ENCODE peak calls at places on chromosomes 1 and 21, in nine cellular contexts. Y is K562, E is tibial nerve, P is H1, O is psoas muscle, S is sigmoid colon, X is fibroblast of mammary gland, R is breast epithelium, Q is IMR-90. J is an unnamed sample.

GRCh38 chr21:36422279-36423098 is 37.3 kb downstream of the CHAF1B start:
- DNase-seq in Y (peak), E (no peak), P (peak), O (peak), S (no peak), X (peak), R (peak), Q (peak), J (peak)

GRCh38 chr1:43203859-43204258 is 31.7 kb downstream of the CFAP57 start:
- DNase-seq in Y (no peak), E (no peak), P (no peak), O (no peak), S (no peak), X (no peak), R (no peak), Q (no peak), J (no peak)

GRCh38 chr1:228286505-228287417 is 78.9 kb downstream of the OBSCN start:
- DNase-seq in Y (no peak), E (no peak), P (no peak), O (peak), S (peak), X (no peak), R (no peak), Q (no peak), J (no peak)

GRCh38 chr21:40120944-40121575 is 253.8 kb downstream of the PCP4 start:
- DNase-seq in Y (peak), E (no peak), P (no peak), O (no peak), S (no peak), X (peak), R (no peak), Q (peak), J (no peak)

GRCh38 chr1:201594575-201595245 is 55.8 kb downstream of the NAV1 start:
- DNase-seq in Y (peak), E (no peak), P (no peak), O (no peak), S (peak), X (no peak), R (no peak), Q (peak), J (no peak)

GRCh38 chr1:184973308-184974085 is 811 bp downstream of the NIBAN1 start:
- DNase-seq in Y (peak), E (no peak), P (no peak), O (peak), S (peak), X (peak), R (no peak), Q (peak), J (no peak)

GRCh38 chr1:216616425-216616824 is 106.8 kb downstream of the ESRRG start:
- DNase-seq in Y (no peak), E (no peak), P (no peak), O (no peak), S (no peak), X (no peak), R (no peak), Q (no peak), J (no peak)

GRCh38 chr1:21956720-21957552 is 19.8 kb upstream of the HSPG2 start:
- DNase-seq in Y (peak), E (no peak), P (no peak), O (no peak), S (peak), X (peak), R (peak), Q (peak), J (peak)

GRCh38 chr1:8379513-8380186 is 61.7 kb downstream of the SLC45A1 start:
- DNase-seq in Y (no peak), E (no peak), P (no peak), O (no peak), S (no peak), X (no peak), R (no peak), Q (no peak), J (no peak)

GRCh38 chr21:15947707-15948106 is 217.9 kb downstream of the USP25 start:
- DNase-seq in Y (no peak), E (no peak), P (no peak), O (no peak), S (no peak), X (no peak), R (no peak), Q (no peak), J (no peak)

GRCh38 chr1:1582970-1583666 is 8.5 kb upstream of the SSU72 start:
- DNase-seq in Y (no peak), E (no peak), P (no peak), O (no peak), S (no peak), X (no peak), R (no peak), Q (no peak), J (no peak)

GRCh38 chr1:175514309-175515001 is 228.9 kb downstream of the TNR start:
- DNase-seq in Y (no peak), E (no peak), P (no peak), O (no peak), S (no peak), X (no peak), R (no peak), Q (no peak), J (no peak)

GRCh38 chr1:113146242-113147072 is 73.5 kb downstream of the LRIG2 start:
- DNase-seq in Y (peak), E (no peak), P (no peak), O (no peak), S (no peak), X (no peak), R (no peak), Q (peak), J (no peak)

GRCh38 chr1:87084247-87084836 is 169.9 kb downstream of the HS2ST1 start:
- DNase-seq in Y (no peak), E (no peak), P (no peak), O (no peak), S (no peak), X (peak), R (no peak), Q (peak), J (peak)

GRCh38 chr1:153543738-153544135 is 1.9 kb downstream of the S100A4 start:
- DNase-seq in Y (no peak), E (no peak), P (no peak), O (no peak), S (peak), X (no peak), R (no peak), Q (no peak), J (no peak)

GRCh38 chr1:41498809-41499208 is 14.3 kb upstream of the EDN2 start:
- DNase-seq in Y (no peak), E (no peak), P (no peak), O (peak), S (no peak), X (no peak), R (peak), Q (peak), J (no peak)

GRCh38 chr1:93531193-93531592 is 83.3 kb downstream of the FNBP1L start:
- DNase-seq in Y (no peak), E (no peak), P (no peak), O (no peak), S (no peak), X (no peak), R (no peak), Q (no peak), J (no peak)

GRCh38 chr1:143717434-143717833 is 254.4 kb downstream of the FAM72C start:
- DNase-seq in Y (no peak), E (no peak), P (no peak), O (no peak), S (no peak), X (no peak), R (no peak), Q (no peak), J (no peak)

GRCh38 chr1:14869197-14869596 is 270.7 kb downstream of the KAZN start:
- DNase-seq in Y (no peak), E (no peak), P (no peak), O (no peak), S (no peak), X (no peak), R (no peak), Q (peak), J (no peak)

GRCh38 chr21:33231526-33231925 is 1.8 kb downstream of the IFNAR2 start:
- DNase-seq in Y (no peak), E (no peak), P (no peak), O (no peak), S (no peak), X (no peak), R (no peak), Q (no peak), J (no peak)

GRCh38 chr1:167150434-167150833 is 56.6 kb downstream of the STYXL2 start:
- DNase-seq in Y (no peak), E (no peak), P (no peak), O (no peak), S (no peak), X (no peak), R (no peak), Q (no peak), J (no peak)

GRCh38 chr1:93346472-93346991 is 825 bp downstream of the DR1 start:
- DNase-seq in Y (peak), E (no peak), P (no peak), O (no peak), S (no peak), X (peak), R (no peak), Q (peak), J (no peak)

GRCh38 chr1:21816602-21817302 is 4.7 kb downstream of the LDLRAD2 start:
- DNase-seq in Y (no peak), E (no peak), P (no peak), O (no peak), S (no peak), X (peak), R (no peak), Q (peak), J (no peak)

GRCh38 chr1:85372683-85373446 is 92.1 kb downstream of the DDAH1 start:
- DNase-seq in Y (no peak), E (no peak), P (no peak), O (no peak), S (no peak), X (peak), R (no peak), Q (peak), J (no peak)

GRCh38 chr1:236623371-236624166 is 19.3 kb upstream of the HEATR1 start:
- DNase-seq in Y (no peak), E (no peak), P (no peak), O (no peak), S (no peak), X (no peak), R (no peak), Q (no peak), J (no peak)

GRCh38 chr1:12031039-12031980 is 12.0 kb downstream of the MIIP start:
- DNase-seq in Y (peak), E (no peak), P (no peak), O (peak), S (no peak), X (peak), R (no peak), Q (peak), J (no peak)

GRCh38 chr1:246012271-246012854 is 494.7 kb downstream of the SMYD3 start:
- DNase-seq in Y (peak), E (no peak), P (no peak), O (no peak), S (no peak), X (peak), R (no peak), Q (peak), J (no peak)

GRCh38 chr1:7991504-7992440 is 30.3 kb downstream of the PARK7 start:
- DNase-seq in Y (no peak), E (no peak), P (peak), O (no peak), S (no peak), X (peak), R (no peak), Q (peak), J (no peak)

GRCh38 chr1:81757398-81758020 is 43.2 kb upstream of the ADGRL2 start:
- DNase-seq in Y (no peak), E (no peak), P (no peak), O (no peak), S (no peak), X (peak), R (no peak), Q (no peak), J (no peak)

GRCh38 chr1:217032715-217033367 is 309.6 kb upstream of the ESRRG start:
- DNase-seq in Y (no peak), E (no peak), P (no peak), O (no peak), S (no peak), X (no peak), R (no peak), Q (no peak), J (no peak)

GRCh38 chr21:24290151-24290833 is 1317.0 kb downstream of the MRPL39 start:
- DNase-seq in Y (no peak), E (no peak), P (no peak), O (no peak), S (no peak), X (no peak), R (no peak), Q (no peak), J (no peak)

GRCh38 chr1:56097713-56098112 is 481.6 kb downstream of the PLPP3 start:
- DNase-seq in Y (no peak), E (no peak), P (no peak), O (no peak), S (no peak), X (peak), R (no peak), Q (peak), J (no peak)

GRCh38 chr1:155219592-155220031 is 11.1 kb downstream of the MTX1 start:
- DNase-seq in Y (peak), E (no peak), P (no peak), O (no peak), S (no peak), X (no peak), R (no peak), Q (no peak), J (no peak)
- H3K4me3 ChIP-seq in Y (peak), E (no peak), P (no peak), O (no peak), S (peak), X (no peak), R (no peak), Q (no peak), J (peak)

GRCh38 chr1:70737125-70737524 is 310.5 kb downstream of the PTGER3 start:
- DNase-seq in Y (peak), E (no peak), P (no peak), O (no peak), S (no peak), X (no peak), R (no peak), Q (no peak), J (no peak)
- TF ChIP-seq CTCF in Y (no peak), E (no peak), P (no peak), O (no peak), S (no peak), X (no peak), R (no peak), Q (no peak), J (no peak)

GRCh38 chr1:169867012-169867679 is 26.6 kb downstream of the SCYL3 start:
- DNase-seq in Y (no peak), E (no peak), P (no peak), O (no peak), S (no peak), X (no peak), R (no peak), Q (peak), J (no peak)

GRCh38 chr1:169873582-169874200 is 20.0 kb downstream of the SCYL3 start:
- DNase-seq in Y (no peak), E (no peak), P (no peak), O (no peak), S (no peak), X (no peak), R (no peak), Q (peak), J (no peak)

GRCh38 chr1:169866577-169866976 is 27.1 kb downstream of the SCYL3 start:
- DNase-seq in Y (no peak), E (no peak), P (no peak), O (no peak), S (no peak), X (no peak), R (no peak), Q (no peak), J (no peak)

GRCh38 chr1:169868978-169869377 is 24.7 kb downstream of the SCYL3 start:
- DNase-seq in Y (no peak), E (no peak), P (no peak), O (no peak), S (no peak), X (no peak), R (no peak), Q (no peak), J (peak)

DNA sequence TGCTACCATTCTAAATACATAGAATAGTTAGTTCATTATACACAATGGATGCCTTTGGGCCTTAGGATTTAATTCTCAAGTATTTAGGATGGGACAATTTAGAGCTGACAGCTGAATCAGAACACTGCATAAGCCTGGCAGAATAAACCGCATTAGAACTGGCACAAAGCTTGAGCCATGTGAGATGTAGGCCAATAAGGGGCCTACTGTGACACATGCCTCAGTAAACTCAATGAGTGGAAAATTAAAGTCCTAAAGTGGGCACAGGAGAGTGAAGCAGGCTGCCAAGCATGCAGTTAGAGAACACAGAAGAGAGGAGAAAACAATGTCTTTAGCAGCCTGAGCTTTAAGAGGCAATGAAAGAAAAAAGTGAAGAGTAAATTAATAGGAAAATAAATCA is 24.3 kb downstream of the SCYL3 start:
- DNase-seq in Y (no peak), E (no peak), P (no peak), O (no peak), S (no peak), X (no peak), R (no peak), Q (no peak), J (no peak)
- H3K4me3 ChIP-seq in Y (no peak), E (no peak), P (no peak), O (no peak), S (no peak), X (no peak), R (no peak), Q (no peak), J (no peak)

DNA sequence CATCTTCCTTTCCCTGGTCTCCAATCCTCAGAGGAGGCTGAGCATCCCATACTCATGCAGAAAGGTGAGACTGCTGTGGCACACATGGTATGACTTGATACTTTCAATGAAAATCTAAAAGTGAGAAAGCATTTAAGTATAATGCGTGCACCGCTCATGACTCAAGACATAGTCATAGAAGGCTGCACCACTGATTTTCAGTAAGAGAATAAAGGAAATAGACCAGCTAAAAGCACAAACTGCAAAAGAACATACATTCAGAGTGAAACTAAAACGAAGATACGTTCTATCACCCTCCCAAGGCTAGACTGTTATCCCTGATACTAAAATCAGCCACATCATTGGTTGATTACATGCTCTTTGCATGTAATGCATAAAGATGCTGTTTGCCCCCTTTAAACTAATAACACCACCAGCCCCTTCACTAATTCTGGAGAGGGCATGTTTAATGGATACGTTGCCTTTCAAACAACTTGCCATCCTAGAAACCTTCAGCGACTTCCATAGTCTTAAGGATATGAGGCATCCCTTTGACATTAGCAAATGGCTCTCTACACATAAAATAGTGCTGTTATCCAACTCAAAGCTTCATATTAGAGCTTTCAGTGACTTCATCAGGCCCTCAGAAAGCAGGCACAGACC is 2.1 kb downstream of the PLD5 start:
- DNase-seq in Y (no peak), E (no peak), P (no peak), O (no peak), S (no peak), X (peak), R (no peak), Q (no peak), J (no peak)
- TF ChIP-seq CTCF in Y (no peak), E (no peak), P (no peak), O (no peak), S (no peak), X (no peak), R (no peak), Q (no peak), J (no peak)

GRCh38 chr1:23403355-23403734 is 21.2 kb downstream of the TCEA3 start:
- DNase-seq in Y (no peak), E (no peak), P (no peak), O (no peak), S (no peak), X (no peak), R (no peak), Q (no peak), J (no peak)
- H3K4me3 ChIP-seq in Y (peak), E (no peak), P (no peak), O (no peak), S (no peak), X (no peak), R (no peak), Q (no peak), J (no peak)

GRCh38 chr1:37038703-37039093 is 4.4 kb upstream of the GRIK3 start:
- DNase-seq in Y (no peak), E (no peak), P (no peak), O (no peak), S (no peak), X (no peak), R (peak), Q (no peak), J (no peak)

GRCh38 chr1:37037675-37038074 is 3.4 kb upstream of the GRIK3 start:
- DNase-seq in Y (no peak), E (no peak), P (no peak), O (no peak), S (no peak), X (no peak), R (no peak), Q (no peak), J (no peak)

GRCh38 chr1:37036667-37037053 is 2.3 kb upstream of the GRIK3 start:
- DNase-seq in Y (no peak), E (no peak), P (no peak), O (no peak), S (no peak), X (no peak), R (no peak), Q (no peak), J (no peak)

GRCh38 chr1:37035828-37036666 is 1.7 kb upstream of the GRIK3 start:
- DNase-seq in Y (peak), E (no peak), P (no peak), O (no peak), S (no peak), X (no peak), R (no peak), Q (no peak), J (no peak)

DNA sequence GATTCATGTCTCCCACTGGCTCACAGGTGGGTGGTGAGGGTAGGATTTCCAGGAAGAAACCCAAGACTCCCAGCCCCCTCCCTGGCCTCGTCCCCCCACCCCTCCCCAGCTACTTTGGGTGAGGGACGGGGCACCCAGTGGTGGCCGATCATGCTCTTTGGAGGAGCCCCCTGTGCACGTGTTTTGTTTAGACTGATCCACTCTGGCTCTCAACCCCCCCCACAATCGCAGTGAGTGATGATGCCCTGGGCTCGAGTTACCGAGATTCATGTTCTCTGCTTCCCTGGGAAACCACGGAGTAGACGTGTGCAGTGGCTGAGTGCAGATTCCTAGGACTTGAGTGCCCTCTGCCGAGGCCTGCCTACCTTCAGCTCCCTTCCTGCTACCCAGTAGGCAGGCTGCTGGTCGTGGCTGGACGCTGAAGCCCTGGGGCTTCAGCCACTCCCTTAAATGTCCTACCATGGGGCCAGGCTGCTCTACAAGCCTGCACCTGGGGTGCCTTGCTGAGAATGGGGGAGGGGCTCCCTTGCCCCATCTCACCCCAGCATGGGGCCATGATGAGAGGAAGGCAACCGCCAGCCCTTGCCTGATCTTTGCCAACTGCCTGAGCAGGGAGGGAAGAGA is 3.9 kb upstream of the GRIK3 start:
- DNase-seq in Y (no peak), E (no peak), P (no peak), O (no peak), S (no peak), X (peak), R (peak), Q (no peak), J (peak)
- TF ChIP-seq CTCF in Y (peak), E (peak), P (peak), O (no peak), S (no peak), X (no peak), R (no peak), Q (no peak), J (peak)

GRCh38 chr21:44941567-44941966 is 1.7 kb downstream of the SLX9 start:
- DNase-seq in Y (no peak), E (no peak), P (no peak), O (no peak), S (peak), X (no peak), R (peak), Q (no peak), J (no peak)
- H3K4me3 ChIP-seq in Y (peak), E (no peak), P (no peak), O (peak), S (no peak), X (no peak), R (no peak), Q (no peak), J (no peak)

J was measured in LNCaP clone FGC.